ENCODE peak calls at places on chromosome 2, in five cellular contexts. O is fibroblast of lung, N is SK-N-SH, P is GM23248, R is neural progenitor cell. V is an unnamed sample.

GRCh38 chr2:159146930-159147666 is 139.4 kb downstream of the WDSUB1 start:
- DNase-seq in O (no peak), N (no peak), P (no peak), R (no peak), V (no peak)

GRCh38 chr2:11024010-11024615 is 112.4 kb downstream of the KCNF1 start:
- DNase-seq in O (peak; percentile 58), N (no peak), P (peak; percentile 26), R (no peak), V (no peak)

GRCh38 chr2:85797959-85798358 is 44.2 kb downstream of the ATOH8 start:
- DNase-seq in O (peak; percentile 70), N (peak; percentile 72), P (peak; percentile 59), R (peak; percentile 74), V (no peak)

GRCh38 chr2:39241588-39241987 is 2.2 kb downstream of the CDKL4 start:
- DNase-seq in O (no peak), N (no peak), P (no peak), R (no peak), V (no peak)

GRCh38 chr2:44674473-44675299 is 266.8 kb upstream of the SIX3 start:
- DNase-seq in O (no peak), N (no peak), P (no peak), R (no peak), V (no peak)

GRCh38 chr2:42236911-42237310 is 67.8 kb downstream of the EML4 start:
- DNase-seq in O (no peak), N (no peak), P (no peak), R (no peak), V (no peak)

GRCh38 chr2:66390811-66391210 is 44.1 kb upstream of the MEIS1 start:
- DNase-seq in O (no peak), N (no peak), P (no peak), R (no peak), V (no peak)

GRCh38 chr2:204187513-204188088 is 251.0 kb downstream of the ICOS start:
- DNase-seq in O (no peak), N (no peak), P (no peak), R (no peak), V (no peak)

GRCh38 chr2:101912545-101912944 is 79.2 kb upstream of the IL1R2 start:
- DNase-seq in O (no peak), N (no peak), P (no peak), R (no peak), V (peak; percentile 45)

GRCh38 chr2:213848631-213849030 is 562.2 kb upstream of the VWC2L start:
- DNase-seq in O (peak; percentile 77), N (no peak), P (no peak), R (no peak), V (no peak)

GRCh38 chr2:239268082-239268481 is 132.7 kb downstream of the HDAC4 start:
- DNase-seq in O (no peak), N (no peak), P (peak; percentile 22), R (no peak), V (no peak)

GRCh38 chr2:46045888-46046287 is 251.3 kb upstream of the EPAS1 start:
- DNase-seq in O (no peak), N (no peak), P (no peak), R (no peak), V (no peak)

GRCh38 chr2:240325006-240325653 is 110.3 kb upstream of the GPC1 start:
- DNase-seq in O (no peak), N (no peak), P (no peak), R (no peak), V (no peak)

DNA sequence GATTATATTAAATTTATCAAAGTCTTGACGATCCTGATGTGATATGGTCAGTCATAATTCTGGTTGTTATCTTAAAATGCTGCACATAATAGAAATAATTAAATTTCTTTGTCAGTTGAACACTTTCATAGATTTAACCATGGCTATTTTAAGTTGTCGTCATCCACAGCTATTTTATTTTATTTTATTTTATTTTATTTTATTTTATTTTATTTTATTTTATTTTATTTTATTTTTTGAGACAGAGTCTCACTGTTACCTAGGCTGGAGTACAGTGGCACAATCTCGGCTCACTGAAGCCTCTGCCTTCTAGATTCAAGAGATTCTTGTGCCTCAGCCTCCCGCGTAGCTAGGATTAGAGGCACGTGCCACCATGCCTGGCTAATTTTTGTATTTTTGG is 121.6 kb upstream of the MSH6 start:
- DNase-seq in O (no peak), N (no peak), P (no peak), R (no peak), V (peak; percentile 75)
- H2AFZ ChIP-seq in O (no peak overlapping the region), N (no peak overlapping the region), P (no peak overlapping the region), R (no peak overlapping the region), V (no peak overlapping the region)

GRCh38 chr2:148817210-148817708 is 57.8 kb upstream of the KIF5C start:
- DNase-seq in O (peak; percentile 2), N (peak; percentile 45), P (no peak), R (peak; percentile 20), V (no peak)
- H3K4me3 ChIP-seq in O (peak overlapping the region; percentile 44), N (peak overlapping the region; percentile 42), P (peak overlapping the region; percentile 3), R (no peak overlapping the region), V (peak overlapping the region; percentile 49)

GRCh38 chr2:107694667-107695066 is 132.0 kb upstream of the RGPD4 start:
- DNase-seq in O (no peak), N (no peak), P (no peak), R (no peak), V (no peak)
- H3K36me3 ChIP-seq in O (no peaks in the 10 kb centered on the region), N (no peaks in the 10 kb centered on the region), P (no peaks in the 10 kb centered on the region), R (no peaks in the 10 kb centered on the region), V (no peaks in the 10 kb centered on the region)

DNA sequence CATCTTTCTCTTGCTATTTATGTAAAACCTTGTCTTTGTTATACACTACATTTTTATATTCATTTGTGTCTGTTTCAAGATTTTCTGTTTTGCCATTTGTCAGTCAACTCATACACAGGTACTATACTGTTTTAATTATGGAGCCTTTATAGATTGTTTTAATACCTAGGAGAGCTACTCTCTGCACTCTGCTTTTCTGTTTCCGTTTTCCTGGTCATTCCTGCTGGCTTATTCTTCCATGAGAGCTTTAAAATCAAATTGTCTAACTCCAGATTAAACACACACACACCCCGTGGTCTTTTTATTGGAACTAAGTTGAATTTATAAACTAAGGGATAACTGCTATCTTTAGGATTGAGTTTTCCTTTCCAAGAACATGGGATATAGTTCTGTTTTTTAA is 161.2 kb downstream of the RTN4 start:
- DNase-seq in O (no peak), N (no peak), P (no peak), R (no peak), V (no peak)
- H2AFZ ChIP-seq in O (no peak overlapping the region), N (no peak overlapping the region), P (no peak overlapping the region), R (no peak overlapping the region), V (no peak overlapping the region)

GRCh38 chr2:25168256-25169072 is at the start of gene POMC:
- DNase-seq in O (peak; percentile 25), N (peak; percentile 82), P (peak; percentile 69), R (peak; percentile 73), V (no peak)

GRCh38 chr2:25164526-25164925 is 3.9 kb downstream of the POMC start:
- DNase-seq in O (no peak), N (no peak), P (no peak), R (no peak), V (no peak)

GRCh38 chr2:25170888-25171287 is 2.5 kb upstream of the POMC start:
- DNase-seq in O (no peak), N (peak; percentile 16), P (no peak), R (no peak), V (no peak)

GRCh38 chr2:25165992-25166618 is 2.3 kb downstream of the POMC start:
- DNase-seq in O (no peak), N (peak; percentile 73), P (no peak), R (peak; percentile 63), V (peak; percentile 93)

GRCh38 chr2:25169073-25169470 is 692 bp upstream of the POMC start:
- DNase-seq in O (no peak), N (peak; percentile 41), P (no peak), R (no peak), V (no peak)
- H3K4me3 ChIP-seq in O (no peak overlapping the region), N (no peak overlapping the region), P (no peak overlapping the region), R (peak overlapping the region; percentile 64), V (no peak overlapping the region)

DNA sequence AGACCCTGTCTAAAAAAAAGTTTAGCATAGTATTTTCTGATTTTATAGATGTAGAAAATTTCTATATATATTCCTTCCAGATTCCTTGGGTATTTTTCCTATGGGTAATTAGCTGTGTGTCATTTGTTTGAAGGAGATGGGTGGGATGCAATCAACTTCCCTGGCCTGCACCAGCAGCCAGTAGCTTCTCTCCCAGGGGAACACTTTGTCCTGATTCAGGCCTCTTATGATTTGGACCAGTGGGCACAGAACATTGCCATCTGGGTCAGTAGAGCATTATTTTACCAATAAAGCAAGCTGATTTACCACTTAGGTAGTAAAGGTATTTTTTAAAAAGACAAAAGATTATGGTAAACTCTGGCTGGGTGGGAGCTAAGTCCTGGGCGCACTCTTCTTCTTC is 26.9 kb downstream of the UBE2F start:
- DNase-seq in O (no peak), N (no peak), P (no peak), R (no peak), V (no peak)
- H3K36me3 ChIP-seq in O (no peaks in the 10 kb centered on the region), N (peaks cover 29% of the 10 kb centered on the region), P (peaks cover 10% of the 10 kb centered on the region), R (no peaks in the 10 kb centered on the region), V (no peaks in the 10 kb centered on the region)

GRCh38 chr2:120066708-120067547 is 54.1 kb downstream of the EPB41L5 start:
- DNase-seq in O (peak; percentile 40), N (peak; percentile 43), P (no peak), R (no peak), V (no peak)

GRCh38 chr2:120059483-120059882 is 46.6 kb downstream of the EPB41L5 start:
- DNase-seq in O (no peak), N (no peak), P (no peak), R (no peak), V (no peak)

GRCh38 chr2:120060088-120060623 is 47.3 kb downstream of the EPB41L5 start:
- DNase-seq in O (no peak), N (no peak), P (no peak), R (no peak), V (no peak)

GRCh38 chr2:120064664-120065063 is 51.8 kb downstream of the EPB41L5 start:
- DNase-seq in O (no peak), N (no peak), P (no peak), R (no peak), V (no peak)
- H2AFZ ChIP-seq in O (no peak overlapping the region), N (no peak overlapping the region), P (no peak overlapping the region), R (no peak overlapping the region), V (no peak overlapping the region)

GRCh38 chr2:223040527-223040926 is 11.5 kb upstream of the KCNE4 start:
- DNase-seq in O (no peak), N (no peak), P (no peak), R (no peak), V (no peak)
- H3K4me3 ChIP-seq in O (no peak overlapping the region), N (no peak overlapping the region), P (no peak overlapping the region), R (no peak overlapping the region), V (no peak overlapping the region)

GRCh38 chr2:174383796-174384195 is 11.7 kb upstream of the SCRN3 start:
- DNase-seq in O (no peak), N (no peak), P (no peak), R (no peak), V (peak; percentile 48)
- H3K36me3 ChIP-seq in O (no peaks in the 10 kb centered on the region), N (peaks cover 79% of the 10 kb centered on the region), P (peaks cover 57% of the 10 kb centered on the region), R (peaks cover 11% of the 10 kb centered on the region), V (peaks cover 25% of the 10 kb centered on the region)